ENCODE peak calls at places on chromosomes 4 and X, in four cellular contexts. One of them, this sample, is unnamed.

GRCh38 chr4:2417765-2418651 is at the start of gene ZFYVE28:
- DNase-seq in osteocyte: no peak
- DNase-seq in GM10248: no peak
- DNase-seq in cardiac muscle cell: no peak
- DNase-seq in this sample: peak; percentile 65

GRCh38 chr4:116016201-116016600 is 902.8 kb upstream of the NDST4 start:
- DNase-seq in osteocyte: no peak
- DNase-seq in cardiac muscle cell: no peak
- DNase-seq in GM10248: no peak
- DNase-seq in this sample: no peak

GRCh38 chrX:153816821-153817220 is 13.5 kb downstream of the PDZD4 start:
- DNase-seq in cardiac muscle cell: no peak
- DNase-seq in GM10248: no peak
- DNase-seq in osteocyte: no peak
- DNase-seq in this sample: no peak

GRCh38 chr4:164440196-164440595 is 313.7 kb upstream of the SMIM31 start:
- DNase-seq in GM10248: no peak
- DNase-seq in osteocyte: no peak
- DNase-seq in cardiac muscle cell: no peak
- DNase-seq in this sample: no peak

GRCh38 chrX:133544105-133544504 is 128.8 kb upstream of the GPC4 start:
- DNase-seq in osteocyte: no peak
- DNase-seq in GM10248: no peak
- DNase-seq in cardiac muscle cell: no peak
- DNase-seq in this sample: no peak

GRCh38 chr4:169859366-169860216 is 101.8 kb upstream of the HPF1 start:
- DNase-seq in cardiac muscle cell: no peak
- DNase-seq in GM10248: no peak
- DNase-seq in osteocyte: no peak
- DNase-seq in this sample: no peak

GRCh38 chr4:186161138-186161537 is 30.2 kb upstream of the CYP4V2 start:
- DNase-seq in cardiac muscle cell: no peak
- DNase-seq in GM10248: peak; percentile 82
- DNase-seq in osteocyte: no peak
- DNase-seq in this sample: no peak

GRCh38 chrX:129549124-129549523 is 9.1 kb downstream of the OCRL start:
- DNase-seq in osteocyte: no peak
- DNase-seq in cardiac muscle cell: no peak
- DNase-seq in GM10248: no peak
- DNase-seq in this sample: no peak

GRCh38 chr4:181541396-181541795 is 701.8 kb upstream of the TENM3 start:
- DNase-seq in GM10248: no peak
- DNase-seq in cardiac muscle cell: no peak
- DNase-seq in osteocyte: no peak
- DNase-seq in this sample: no peak

GRCh38 chrX:97367149-97367548 is 483.4 kb downstream of the RPA4 start:
- DNase-seq in osteocyte: no peak
- DNase-seq in GM10248: no peak
- DNase-seq in cardiac muscle cell: no peak
- DNase-seq in this sample: no peak

GRCh38 chr4:336099-336892 is 1.3 kb upstream of the ZNF141 start:
- DNase-seq in cardiac muscle cell: peak; percentile 34
- DNase-seq in osteocyte: no peak
- DNase-seq in GM10248: peak; percentile 38
- DNase-seq in this sample: no peak

GRCh38 chrX:37684426-37684825 is 1.2 kb upstream of the XK start:
- DNase-seq in cardiac muscle cell: peak; percentile 59
- DNase-seq in GM10248: no peak
- DNase-seq in osteocyte: no peak
- DNase-seq in this sample: no peak

GRCh38 chrX:151177141-151178027 is 1.0 kb downstream of the GPR50 start:
- DNase-seq in cardiac muscle cell: peak; percentile 48
- DNase-seq in osteocyte: peak; percentile 84
- DNase-seq in GM10248: no peak
- DNase-seq in this sample: no peak

GRCh38 chr4:181757921-181758320 is 485.3 kb upstream of the TENM3 start:
- DNase-seq in osteocyte: no peak
- DNase-seq in GM10248: no peak
- DNase-seq in cardiac muscle cell: no peak
- DNase-seq in this sample: no peak

GRCh38 chrX:8731579-8732395 is at the start of gene ANOS1:
- DNase-seq in cardiac muscle cell: peak; percentile 92
- DNase-seq in osteocyte: no peak
- DNase-seq in GM10248: no peak
- DNase-seq in this sample: peak; percentile 80

GRCh38 chrX:2135421-2135820 is 365.4 kb downstream of the DHRSX start:
- DNase-seq in GM10248: no peak
- DNase-seq in osteocyte: no peak
- DNase-seq in cardiac muscle cell: no peak
- DNase-seq in this sample: no peak

GRCh38 chrX:69501433-69501832 is 2.7 kb upstream of the NALF2 start:
- DNase-seq in osteocyte: no peak
- DNase-seq in cardiac muscle cell: peak; percentile 5
- DNase-seq in GM10248: no peak
- DNase-seq in this sample: no peak

GRCh38 chr4:5722328-5722727 is 11.3 kb downstream of the EVC start:
- DNase-seq in osteocyte: no peak
- DNase-seq in cardiac muscle cell: no peak
- DNase-seq in GM10248: no peak
- DNase-seq in this sample: no peak

GRCh38 chr4:166981847-166982246 is 252.4 kb downstream of the SPOCK3 start:
- DNase-seq in cardiac muscle cell: no peak
- DNase-seq in GM10248: no peak
- DNase-seq in osteocyte: no peak
- DNase-seq in this sample: no peak

GRCh38 chr4:40681600-40682297 is 52.1 kb upstream of the RBM47 start:
- DNase-seq in GM10248: no peak
- DNase-seq in cardiac muscle cell: peak; percentile 28
- DNase-seq in osteocyte: no peak
- DNase-seq in this sample: no peak

GRCh38 chr4:100017627-100018310 is 67.7 kb upstream of the H2AZ1 start:
- DNase-seq in GM10248: peak; percentile 10
- DNase-seq in osteocyte: no peak
- DNase-seq in cardiac muscle cell: no peak
- DNase-seq in this sample: no peak

GRCh38 chr4:123505077-123505456 is 108.5 kb downstream of the SPRY1 start:
- DNase-seq in cardiac muscle cell: peak; percentile 10
- DNase-seq in GM10248: no peak
- DNase-seq in osteocyte: no peak
- DNase-seq in this sample: no peak

GRCh38 chr4:7861440-7861881 is 78.2 kb downstream of the AFAP1 start:
- DNase-seq in GM10248: no peak
- DNase-seq in cardiac muscle cell: no peak
- DNase-seq in osteocyte: no peak
- DNase-seq in this sample: no peak

GRCh38 chrX:34638116-34638515 is 19.0 kb downstream of the TMEM47 start:
- DNase-seq in cardiac muscle cell: peak; percentile 66
- DNase-seq in GM10248: no peak
- DNase-seq in osteocyte: no peak
- DNase-seq in this sample: no peak

GRCh38 chr4:1576961-1577814 is 106.9 kb downstream of the FAM53A start:
- DNase-seq in osteocyte: no peak
- DNase-seq in GM10248: no peak
- DNase-seq in cardiac muscle cell: no peak
- DNase-seq in this sample: no peak

GRCh38 chr4:8182858-8183725 is 16.0 kb upstream of the SH3TC1 start:
- DNase-seq in osteocyte: no peak
- DNase-seq in GM10248: no peak
- DNase-seq in cardiac muscle cell: no peak
- DNase-seq in this sample: no peak

GRCh38 chr4:164087733-164088132 is 593.2 kb downstream of the TMA16 start:
- DNase-seq in cardiac muscle cell: no peak
- DNase-seq in GM10248: no peak
- DNase-seq in osteocyte: no peak
- DNase-seq in this sample: no peak

GRCh38 chr4:107825072-107825789 is 499 bp downstream of the SGMS2 start:
- DNase-seq in GM10248: no peak
- DNase-seq in cardiac muscle cell: peak; percentile 52
- DNase-seq in osteocyte: no peak
- DNase-seq in this sample: peak; percentile 73

GRCh38 chr4:153777421-153777820 is 11.5 kb downstream of the SFRP2 start:
- DNase-seq in GM10248: no peak
- DNase-seq in cardiac muscle cell: no peak
- DNase-seq in osteocyte: no peak
- DNase-seq in this sample: no peak

GRCh38 chr4:126071346-126072333 is 756.9 kb downstream of the FAT4 start:
- DNase-seq in osteocyte: no peak
- DNase-seq in cardiac muscle cell: peak; percentile 1
- DNase-seq in GM10248: no peak
- DNase-seq in this sample: no peak

GRCh38 chr4:4361883-4362282 is 25.0 kb upstream of the NSG1 start:
- DNase-seq in cardiac muscle cell: no peak
- DNase-seq in GM10248: no peak
- DNase-seq in osteocyte: no peak
- DNase-seq in this sample: no peak

GRCh38 chrX:65846974-65847373 is 179.5 kb downstream of the MSN start:
- DNase-seq in cardiac muscle cell: no peak
- DNase-seq in osteocyte: no peak
- DNase-seq in GM10248: no peak
- DNase-seq in this sample: no peak

GRCh38 chr4:178448372-178449040 is 1006.3 kb upstream of the AGA start:
- DNase-seq in GM10248: no peak
- DNase-seq in cardiac muscle cell: no peak
- DNase-seq in osteocyte: no peak
- DNase-seq in this sample: no peak

GRCh38 chr4:41882622-41883347 is 52.4 kb upstream of the TMEM33 start:
- DNase-seq in GM10248: peak; percentile 82
- DNase-seq in osteocyte: no peak
- DNase-seq in cardiac muscle cell: peak; percentile 56
- DNase-seq in this sample: no peak

GRCh38 chr4:56762484-56763250 is 58.8 kb downstream of the SPINK2 start:
- DNase-seq in GM10248: no peak
- DNase-seq in osteocyte: no peak
- DNase-seq in cardiac muscle cell: no peak
- DNase-seq in this sample: no peak

GRCh38 chr4:43765514-43765913 is 683.1 kb downstream of the KCTD8 start:
- DNase-seq in osteocyte: no peak
- DNase-seq in GM10248: no peak
- DNase-seq in cardiac muscle cell: no peak
- DNase-seq in this sample: no peak

GRCh38 chr4:169256101-169256612 is 14.6 kb downstream of the SH3RF1 start:
- DNase-seq in osteocyte: no peak
- DNase-seq in cardiac muscle cell: no peak
- DNase-seq in GM10248: no peak
- DNase-seq in this sample: no peak

GRCh38 chrX:20029728-20030127 is 38.9 kb upstream of the BCLAF3 start:
- DNase-seq in GM10248: no peak
- DNase-seq in cardiac muscle cell: no peak
- DNase-seq in osteocyte: no peak
- DNase-seq in this sample: no peak

DNA sequence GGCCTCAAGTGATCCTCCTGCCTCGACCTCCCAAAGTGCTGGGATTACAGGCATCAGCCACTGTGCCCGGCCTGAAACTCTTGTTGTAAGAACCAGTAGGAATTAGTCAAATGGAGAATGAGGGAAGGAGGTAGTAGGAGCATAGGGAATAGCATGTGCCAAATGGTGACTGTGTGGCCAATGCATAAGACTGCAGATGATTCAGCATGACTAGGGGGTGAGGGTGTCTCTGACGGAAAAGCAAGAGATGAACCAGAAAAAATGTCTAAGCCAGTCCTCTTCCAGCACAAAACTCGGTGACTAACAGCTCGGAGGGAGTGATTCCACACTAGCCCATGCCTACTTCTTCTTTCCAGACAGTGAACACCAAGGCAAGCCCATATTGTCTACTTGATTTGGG is 58.2 kb upstream of the DUSP21 start:
- DNase-seq in osteocyte: no peak
- DNase-seq in GM10248: no peak
- DNase-seq in cardiac muscle cell: no peak
- DNase-seq in this sample: no peak
- TF ChIP-seq CTCF in osteocyte: no peak
- TF ChIP-seq CTCF in GM10248: no peak
- TF ChIP-seq CTCF in cardiac muscle cell: no peak
- TF ChIP-seq CTCF in this sample: no peak

GRCh38 chr4:93710101-93710846 is 118.3 kb upstream of the ATOH1 start:
- DNase-seq in osteocyte: no peak
- DNase-seq in cardiac muscle cell: peak; percentile 67
- DNase-seq in GM10248: no peak
- DNase-seq in this sample: no peak
- TF ChIP-seq CTCF in osteocyte: peak; percentile 26
- TF ChIP-seq CTCF in cardiac muscle cell: no peak
- TF ChIP-seq CTCF in GM10248: peak; percentile 56
- TF ChIP-seq CTCF in this sample: peak; percentile 71

GRCh38 chr4:64713256-64713840 is 304.1 kb upstream of the TECRL start:
- DNase-seq in cardiac muscle cell: peak; percentile 33
- DNase-seq in GM10248: peak; percentile 15
- DNase-seq in osteocyte: no peak
- DNase-seq in this sample: no peak
- TF ChIP-seq CTCF in cardiac muscle cell: peak; percentile 41
- TF ChIP-seq CTCF in GM10248: peak; percentile 43
- TF ChIP-seq CTCF in osteocyte: peak; percentile 60
- TF ChIP-seq CTCF in this sample: peak; percentile 76

GRCh38 chrX:12080265-12080664 is 58.0 kb upstream of the FRMPD4 start:
- DNase-seq in GM10248: peak; percentile 10
- DNase-seq in cardiac muscle cell: peak; percentile 46
- DNase-seq in osteocyte: no peak
- DNase-seq in this sample: no peak
- TF ChIP-seq CTCF in GM10248: peak; percentile 30
- TF ChIP-seq CTCF in cardiac muscle cell: peak; percentile 51
- TF ChIP-seq CTCF in osteocyte: peak; percentile 70
- TF ChIP-seq CTCF in this sample: peak; percentile 73

GRCh38 chrX:131264665-131265064 is 24.4 kb downstream of the IGSF1 start:
- DNase-seq in osteocyte: no peak
- DNase-seq in GM10248: no peak
- DNase-seq in cardiac muscle cell: no peak
- DNase-seq in this sample: no peak

GRCh38 chrX:131262738-131263679 is 26.1 kb downstream of the IGSF1 start:
- DNase-seq in osteocyte: no peak
- DNase-seq in cardiac muscle cell: peak; percentile 32
- DNase-seq in GM10248: no peak
- DNase-seq in this sample: no peak

GRCh38 chrX:131262200-131262599 is 26.9 kb downstream of the IGSF1 start:
- DNase-seq in cardiac muscle cell: no peak
- DNase-seq in GM10248: no peak
- DNase-seq in osteocyte: no peak
- DNase-seq in this sample: no peak

DNA sequence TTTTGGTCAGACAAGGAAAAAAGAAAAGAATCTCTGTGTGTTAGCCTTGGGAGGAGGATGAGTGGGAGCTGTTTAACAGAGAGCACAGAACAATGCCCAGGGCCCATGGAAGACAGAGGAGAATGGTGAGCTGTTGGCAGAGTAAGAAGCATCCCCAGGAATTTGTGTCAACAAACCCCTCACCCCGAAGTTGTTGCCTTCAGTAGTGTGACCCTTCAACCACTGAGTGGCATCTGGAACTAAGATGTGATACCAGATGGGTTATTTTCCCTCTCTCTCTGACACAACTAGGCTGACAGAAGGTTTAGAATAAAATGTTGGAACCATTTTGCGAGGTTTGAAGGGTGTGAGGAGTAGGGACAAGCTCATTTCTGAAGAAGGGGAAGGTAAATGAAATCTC is 25.1 kb downstream of the IGSF1 start:
- DNase-seq in GM10248: no peak
- DNase-seq in osteocyte: no peak
- DNase-seq in cardiac muscle cell: no peak
- DNase-seq in this sample: no peak
- TF ChIP-seq CTCF in GM10248: no peak
- TF ChIP-seq CTCF in osteocyte: peak; percentile 11
- TF ChIP-seq CTCF in cardiac muscle cell: no peak
- TF ChIP-seq CTCF in this sample: no peak

GRCh38 chr4:10260777-10261176 is 144.2 kb upstream of the WDR1 start:
- DNase-seq in GM10248: no peak
- DNase-seq in osteocyte: no peak
- DNase-seq in cardiac muscle cell: no peak
- DNase-seq in this sample: no peak
- TF ChIP-seq CTCF in GM10248: no peak
- TF ChIP-seq CTCF in osteocyte: no peak
- TF ChIP-seq CTCF in cardiac muscle cell: no peak
- TF ChIP-seq CTCF in this sample: no peak

This sample was measured in type B pancreatic cell.